ENCODE peak calls at places on chromosome 12, in six cellular contexts. X is right lobe of liver; N is activated CD8-positive, alpha-beta T cell treated with anti-CD3 and anti-CD28 coated beads, Interleukin-2, amount 10 ng/mL, durations not matched to agents 7 days and 5 days; Q is CD8-positive, alpha-beta T cell; T is HL-60; L is Caki2. E is an unnamed sample.

GRCh38 chr12:94134226-94134795 is 14.1 kb upstream of the PLXNC1 start:
- DNase-seq in L (peak), N (peak), X (no peak), T (peak), Q (no peak), E (peak)

GRCh38 chr12:109053382-109054123 is 1.2 kb downstream of the USP30 start:
- DNase-seq in N (peak), T (no peak), Q (no peak), L (no peak), X (no peak), E (peak)

GRCh38 chr12:21849878-21850277 is 75.4 kb upstream of the KCNJ8 start:
- DNase-seq in Q (no peak), T (no peak), N (no peak), X (no peak), L (no peak), E (no peak)

GRCh38 chr12:52832960-52833905 is 878 bp downstream of the KRT79 start:
- DNase-seq in Q (no peak), N (no peak), X (no peak), L (no peak), T (no peak), E (no peak)

GRCh38 chr12:103824290-103824689 is 16.7 kb downstream of the NT5DC3 start:
- DNase-seq in X (no peak), T (no peak), Q (no peak), N (no peak), L (no peak), E (no peak)

GRCh38 chr12:53049582-53050318 is at the start of gene TNS2:
- DNase-seq in N (no peak), T (no peak), L (no peak), X (peak), Q (no peak), E (no peak)

GRCh38 chr12:22672951-22673350 is 48.0 kb downstream of the ETNK1 start:
- DNase-seq in L (no peak), T (no peak), Q (no peak), N (no peak), X (no peak), E (no peak)

GRCh38 chr12:15854916-15855315 is 27.3 kb upstream of the STRAP start:
- DNase-seq in L (no peak), Q (no peak), N (no peak), T (no peak), X (no peak), E (no peak)

GRCh38 chr12:49776413-49776812 is 35.1 kb downstream of the TMBIM6 start:
- DNase-seq in L (peak), N (peak), T (peak), Q (no peak), X (peak), E (no peak)

GRCh38 chr12:13347241-13348043 is 150.9 kb downstream of the EMP1 start:
- DNase-seq in Q (no peak), L (peak), N (no peak), T (no peak), X (no peak), E (no peak)

GRCh38 chr12:98485792-98486347 is 29.5 kb upstream of the TMPO start:
- DNase-seq in N (no peak), T (no peak), L (no peak), Q (no peak), X (no peak), E (no peak)

GRCh38 chr12:51879102-51879501 is 8.8 kb upstream of the ANKRD33 start:
- DNase-seq in N (no peak), T (no peak), X (no peak), Q (no peak), L (no peak), E (no peak)

GRCh38 chr12:49527361-49528130 is 11.3 kb upstream of the KCNH3 start:
- DNase-seq in L (peak), X (no peak), N (no peak), T (no peak), Q (no peak), E (no peak)

GRCh38 chr12:104213952-104214351 is 1.6 kb upstream of the TXNRD1 start:
- DNase-seq in N (no peak), T (no peak), L (peak), X (no peak), Q (no peak), E (no peak)

GRCh38 chr12:52604859-52605258 is 3.6 kb upstream of the KRT72 start:
- DNase-seq in T (no peak), N (no peak), Q (no peak), L (peak), X (no peak), E (no peak)

GRCh38 chr12:124938606-124939427 is 24.4 kb upstream of the UBC start:
- DNase-seq in L (peak), X (peak), N (peak), T (peak), Q (no peak), E (peak)

GRCh38 chr12:19045421-19045820 is 84.1 kb upstream of the PLEKHA5 start:
- DNase-seq in T (no peak), Q (no peak), N (no peak), L (peak), X (no peak), E (no peak)

GRCh38 chr12:4046150-4046845 is 173.1 kb upstream of the PARP11 start:
- DNase-seq in N (no peak), X (no peak), T (no peak), L (no peak), Q (no peak), E (no peak)

GRCh38 chr12:9870311-9870866 is 1.2 kb upstream of the CLEC2B start:
- DNase-seq in L (no peak), T (no peak), Q (no peak), X (peak), N (peak), E (no peak)

GRCh38 chr12:75816892-75817291 is 214.7 kb downstream of the PHLDA1 start:
- DNase-seq in L (peak), N (no peak), Q (no peak), X (no peak), T (no peak), E (no peak)

GRCh38 chr12:18651525-18651924 is 86.3 kb downstream of the PLCZ1 start:
- DNase-seq in T (no peak), L (no peak), X (no peak), Q (no peak), N (no peak), E (no peak)

GRCh38 chr12:31954925-31955678 is 4.1 kb upstream of the RESF1 start:
- DNase-seq in L (no peak), N (no peak), T (no peak), X (no peak), Q (no peak), E (no peak)

GRCh38 chr12:6667559-6668210 is 4.8 kb upstream of the ING4 start:
- DNase-seq in Q (no peak), N (no peak), X (no peak), L (peak), T (peak), E (no peak)

GRCh38 chr12:64824500-64825142 is at the start of gene TBC1D30:
- DNase-seq in L (no peak), X (peak), T (no peak), N (peak), Q (no peak), E (no peak)

GRCh38 chr12:57936513-57936883 is 4.9 kb upstream of the ATP23 start:
- DNase-seq in L (peak), X (no peak), N (no peak), Q (no peak), T (no peak), E (no peak)

GRCh38 chr12:124411291-124411878 is 116.5 kb downstream of the RFLNA start:
- DNase-seq in X (no peak), T (no peak), N (no peak), L (no peak), Q (no peak), E (no peak)

GRCh38 chr12:114869091-114869834 is 185.3 kb upstream of the TBX3 start:
- DNase-seq in L (no peak), X (no peak), N (no peak), T (no peak), Q (no peak), E (no peak)

GRCh38 chr12:50394469-50395029 is 1.9 kb downstream of the FAM186A start:
- DNase-seq in N (no peak), T (no peak), L (no peak), Q (no peak), X (no peak), E (no peak)

GRCh38 chr12:80293347-80293746 is 150.7 kb upstream of the PTPRQ start:
- DNase-seq in Q (no peak), X (no peak), N (no peak), T (no peak), L (no peak), E (no peak)

GRCh38 chr12:93139028-93139665 is 210.1 kb upstream of the EEA1 start:
- DNase-seq in T (peak), Q (no peak), N (no peak), L (peak), X (no peak), E (no peak)

GRCh38 chr12:34406228-34406995 is 384.1 kb downstream of the ALG10 start:
- DNase-seq in N (no peak), X (peak), L (no peak), T (no peak), Q (no peak), E (no peak)

GRCh38 chr12:126784328-126784921 is 1482.5 kb upstream of the TMEM132C start:
- DNase-seq in N (no peak), L (peak), T (peak), X (peak), Q (no peak), E (no peak)

GRCh38 chr12:89370850-89371249 is 18.5 kb upstream of the DUSP6 start:
- DNase-seq in Q (no peak), T (no peak), L (no peak), N (no peak), X (no peak), E (no peak)

GRCh38 chr12:56894698-56895368 is 39.4 kb downstream of the SDR9C7 start:
- DNase-seq in X (no peak), L (no peak), N (no peak), T (no peak), Q (no peak), E (no peak)

GRCh38 chr12:124665516-124665915 is 98.1 kb upstream of the NCOR2 start:
- DNase-seq in X (no peak), N (no peak), T (no peak), L (no peak), Q (no peak), E (no peak)

GRCh38 chr12:108640802-108641445 is 7.2 kb upstream of the SELPLG start:
- DNase-seq in Q (no peak), X (no peak), L (no peak), T (peak), N (no peak), E (no peak)

GRCh38 chr12:81005635-81006034 is 67.9 kb upstream of the LIN7A start:
- DNase-seq in N (no peak), T (no peak), L (no peak), Q (no peak), X (no peak), E (no peak)

E was measured in effector CD4-positive, alpha-beta T cell.